ENCODE peak calls at places on chromosomes 5 and 9, in four cellular contexts. P is A549, G is GM12878, L is HCT116. I is an unnamed sample.

GRCh38 chr5:177469061-177469628 is 4.3 kb downstream of the DBN1 start:
- DNase-seq in G (no peak), P (no peak), L (no peak), I (no peak)

GRCh38 chr5:59790399-59791130 is 103.0 kb downstream of the PDE4D start:
- DNase-seq in P (peak; percentile 77), G (no peak), L (no peak), I (no peak)

GRCh38 chr9:97938081-97938644 is at the start of gene HEMGN:
- DNase-seq in L (no peak), P (no peak), G (peak; percentile 28), I (no peak)

GRCh38 chr5:68618501-68618900 is 402.9 kb downstream of the PIK3R1 start:
- DNase-seq in L (no peak), P (no peak), G (no peak), I (no peak)

GRCh38 chr5:126868961-126869451 is 92.1 kb downstream of the LMNB1 start:
- DNase-seq in L (no peak), G (no peak), P (no peak), I (no peak)

GRCh38 chr9:104863180-104863883 is 64.6 kb downstream of the ABCA1 start:
- DNase-seq in P (peak; percentile 68), G (peak; percentile 7), L (peak; percentile 44), I (no peak)

GRCh38 chr9:77011973-77012817 is 7.3 kb upstream of the FOXB2 start:
- DNase-seq in G (no peak), L (peak; percentile 38), P (peak; percentile 61), I (peak; percentile 55)

GRCh38 chr5:15664961-15665360 is 165.0 kb downstream of the FBXL7 start:
- DNase-seq in P (no peak), L (no peak), G (no peak), I (no peak)

GRCh38 chr5:17679597-17680187 is 45.4 kb downstream of the TAF11L14 start:
- DNase-seq in G (no peak), P (peak; percentile 17), L (no peak), I (no peak)

GRCh38 chr5:176724472-176724871 is 77.2 kb downstream of the TSPAN17 start:
- DNase-seq in L (no peak), G (no peak), P (no peak), I (no peak)

GRCh38 chr5:124980174-124980941 is 233.9 kb upstream of the ZNF608 start:
- DNase-seq in P (no peak), L (no peak), G (peak; percentile 48), I (no peak)

GRCh38 chr5:175658299-175659145 is 651 bp downstream of the HRH2 start:
- DNase-seq in G (no peak), L (no peak), P (no peak), I (peak; percentile 62)

GRCh38 chr9:105064248-105065118 is 136.5 kb upstream of the ABCA1 start:
- DNase-seq in P (peak; percentile 96), L (no peak), G (no peak), I (peak; percentile 68)

GRCh38 chr5:169139381-169140125 is 161.4 kb downstream of the SLIT3 start:
- DNase-seq in G (no peak), L (no peak), P (peak; percentile 91), I (no peak)

GRCh38 chr5:52502591-52502990 is 285.1 kb upstream of the ITGA1 start:
- DNase-seq in G (no peak), P (no peak), L (no peak), I (no peak)

GRCh38 chr5:4781312-4781711 is 358.8 kb upstream of the ADAMTS16 start:
- DNase-seq in L (no peak), G (no peak), P (no peak), I (no peak)

GRCh38 chr9:35406183-35406959 is 83.5 kb upstream of the RUSC2 start:
- DNase-seq in P (no peak), G (no peak), L (no peak), I (no peak)

GRCh38 chr9:93187047-93187446 is 3.1 kb downstream of the WNK2 start:
- DNase-seq in P (no peak), G (no peak), L (no peak), I (no peak)

GRCh38 chr5:127757576-127757975 is 54.4 kb downstream of the CCDC192 start:
- DNase-seq in P (peak; percentile 76), G (peak; percentile 16), L (peak; percentile 48), I (peak; percentile 11)

GRCh38 chr5:16916262-16916878 is 19.7 kb downstream of the MYO10 start:
- DNase-seq in L (peak; percentile 82), G (no peak), P (peak; percentile 66), I (no peak)

GRCh38 chr9:105459329-105459728 is 11.5 kb downstream of the FSD1L start:
- DNase-seq in G (no peak), P (no peak), L (no peak), I (no peak)

GRCh38 chr5:158601118-158601517 is 498.6 kb downstream of the EBF1 start:
- DNase-seq in P (no peak), L (no peak), G (no peak), I (no peak)

GRCh38 chr9:124735121-124735520 is 36.0 kb downstream of the NR6A1 start:
- DNase-seq in L (peak; percentile 59), G (no peak), P (no peak), I (no peak)

GRCh38 chr5:71922584-71923106 is 184.6 kb upstream of the MAP1B start:
- DNase-seq in P (peak; percentile 89), G (no peak), L (peak; percentile 85), I (no peak)

GRCh38 chr5:133713746-133714145 is 101.4 kb upstream of the FSTL4 start:
- DNase-seq in P (no peak), G (no peak), L (no peak), I (no peak)

GRCh38 chr5:100110497-100110896 is 424.7 kb upstream of the FAM174A start:
- DNase-seq in L (no peak), G (no peak), P (no peak), I (no peak)

GRCh38 chr5:157820593-157821252 is 38.2 kb downstream of the CLINT1 start:
- DNase-seq in P (peak; percentile 74), G (no peak), L (peak; percentile 26), I (no peak)

GRCh38 chr9:128575921-128576320 is 23.5 kb downstream of the SPTAN1 start:
- DNase-seq in G (no peak), L (no peak), P (no peak), I (no peak)

GRCh38 chr5:65066385-65066784 is 297.7 kb downstream of the CWC27 start:
- DNase-seq in G (peak; percentile 92), P (no peak), L (no peak), I (no peak)

GRCh38 chr5:111070272-111071134 is 1.0 kb upstream of the TSLP start:
- DNase-seq in G (no peak), P (no peak), L (no peak), I (no peak)

GRCh38 chr5:67901816-67902496 is 313.6 kb upstream of the PIK3R1 start:
- DNase-seq in P (no peak), G (no peak), L (no peak), I (no peak)

GRCh38 chr9:125759812-125760134 is 12.6 kb downstream of the PBX3 start:
- DNase-seq in G (no peak), P (no peak), L (no peak), I (peak; percentile 27)

GRCh38 chr9:115204827-115205506 is 87.0 kb upstream of the TNC start:
- DNase-seq in P (peak; percentile 46), G (no peak), L (no peak), I (peak; percentile 3)

GRCh38 chr5:21711854-21712752 is 1141.0 kb downstream of the CDH12 start:
- DNase-seq in G (no peak), P (no peak), L (no peak), I (no peak)

GRCh38 chr9:122835313-122835731 is 6.9 kb upstream of the PDCL start:
- DNase-seq in L (no peak), P (no peak), G (no peak), I (no peak)

GRCh38 chr5:72515211-72515610 is 8.0 kb upstream of the ZNF366 start:
- DNase-seq in P (no peak), G (no peak), L (no peak), I (no peak)

GRCh38 chr5:154221371-154221896 is 30.9 kb downstream of the GALNT10 start:
- DNase-seq in P (no peak), G (no peak), L (peak; percentile 37), I (peak; percentile 28)

GRCh38 chr5:122951658-122952057 is 84.9 kb downstream of the PPIC start:
- DNase-seq in L (no peak), G (no peak), P (no peak), I (no peak)

DNA sequence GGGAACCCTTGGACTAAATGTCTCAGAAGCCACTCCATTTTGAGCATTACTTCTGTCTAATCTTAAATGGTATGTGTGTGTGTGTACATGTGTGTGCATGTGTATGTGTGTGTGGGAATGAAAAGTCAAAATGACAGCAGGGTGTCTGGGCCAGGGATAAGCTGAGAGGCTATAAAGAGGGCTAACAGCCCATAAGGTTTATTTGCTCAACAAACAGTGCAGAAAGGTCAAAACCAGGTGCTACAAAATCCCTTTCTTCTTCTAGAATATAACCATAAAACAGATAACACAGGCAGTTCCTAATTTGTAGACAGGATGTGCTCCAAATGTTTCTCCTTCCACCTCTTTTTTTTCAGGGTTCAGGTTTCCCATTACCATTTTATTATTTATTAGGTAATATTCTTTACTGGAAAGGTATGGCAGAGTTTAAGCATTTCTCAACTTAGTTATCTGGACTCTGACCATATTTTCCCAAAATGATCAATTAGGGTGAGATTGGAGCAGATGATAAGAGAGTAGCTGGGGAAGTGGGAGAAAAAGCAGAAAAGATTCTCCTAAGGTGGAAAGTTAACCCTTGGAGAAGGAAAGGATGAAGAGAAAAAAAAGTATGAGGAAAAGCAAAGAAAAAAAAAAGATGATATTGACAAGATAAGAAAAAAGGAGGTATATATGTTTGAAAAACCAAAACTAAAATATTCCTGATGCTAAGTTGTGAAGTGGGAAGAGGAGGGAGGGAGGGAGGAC is 35.5 kb downstream of the B4GALT1 start:
- DNase-seq in P (no peak), G (no peak), L (no peak), I (no peak)
- TF ChIP-seq REST in P (no peak), G (no peak), L (no peak), I (no peak)

GRCh38 chr9:95053611-95054440 is 263.7 kb downstream of the FANCC start:
- DNase-seq in P (no peak), G (no peak), L (no peak), I (no peak)
- TF ChIP-seq REST in P (no peak), G (no peak), L (no peak), I (no peak)

GRCh38 chr9:94921072-94921471 is 194.6 kb downstream of the AOPEP start:
- DNase-seq in L (no peak), G (no peak), P (peak; percentile 74), I (no peak)
- TF ChIP-seq REST in L (no peak), G (no peak), P (no peak), I (no peak)

DNA sequence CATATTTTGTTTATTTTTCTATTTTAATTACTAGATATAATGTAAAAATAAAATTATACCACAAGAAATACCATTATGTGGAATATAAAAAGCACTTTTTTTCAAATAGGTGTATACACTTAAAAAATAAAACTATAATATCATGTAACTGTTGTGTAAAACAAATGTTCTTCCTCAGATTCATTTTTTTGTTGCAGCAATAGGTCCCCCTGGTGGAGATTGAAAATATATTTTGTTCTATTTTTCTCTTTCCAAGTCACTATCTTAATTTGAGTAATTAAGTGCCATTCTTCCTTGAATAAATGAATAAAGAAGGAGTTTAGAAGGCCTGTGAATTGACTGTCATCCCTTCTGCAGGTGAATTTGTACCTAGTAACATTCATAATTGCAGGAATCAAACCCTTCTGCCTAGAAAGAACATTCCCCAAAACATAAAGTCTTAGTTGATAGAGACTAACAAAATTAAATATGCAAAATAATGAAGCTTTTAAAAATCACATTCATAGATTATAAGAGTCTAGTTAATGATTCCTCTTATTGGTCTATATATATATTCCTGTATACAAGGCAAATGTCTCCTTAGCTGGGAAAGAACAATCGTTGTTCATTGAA is 23.4 kb downstream of the CETN3 start:
- DNase-seq in G (no peak), L (peak; percentile 21), P (peak; percentile 26), I (no peak)
- TF ChIP-seq REST in G (no peak), L (no peak), P (no peak), I (no peak)

GRCh38 chr5:42483472-42484154 is 60.4 kb downstream of the GHR start:
- DNase-seq in P (no peak), L (no peak), G (no peak), I (no peak)
- TF ChIP-seq REST in P (no peak), L (no peak), G (no peak), I (no peak)

I was measured in HL-60.